ENCODE peak calls at places on chromosome 11, in four cellular contexts. One of them, this sample, is unnamed.

GRCh38 chr11:62601114-62601363 is 626 bp downstream of the MTA2 start:
- DNase-seq in foreskin fibroblast: no peak
- DNase-seq in osteocyte: no peak
- DNase-seq in GM23338: no peak
- DNase-seq in this sample: no peak

GRCh38 chr11:102940714-102941588 is 14.6 kb downstream of the MMP13 start:
- DNase-seq in foreskin fibroblast: peak; percentile 50
- DNase-seq in osteocyte: no peak
- DNase-seq in GM23338: peak; percentile 93
- DNase-seq in this sample: peak; percentile 46

GRCh38 chr11:65562788-65563187 is 4.6 kb upstream of the LTBP3 start:
- DNase-seq in GM23338: no peak
- DNase-seq in foreskin fibroblast: no peak
- DNase-seq in osteocyte: no peak
- DNase-seq in this sample: no peak

GRCh38 chr11:9250139-9250582 is 15.0 kb downstream of the DENND5A start:
- DNase-seq in osteocyte: no peak
- DNase-seq in foreskin fibroblast: no peak
- DNase-seq in GM23338: no peak
- DNase-seq in this sample: no peak

GRCh38 chr11:110471315-110471714 is 41.6 kb downstream of the FDX1 start:
- DNase-seq in foreskin fibroblast: peak; percentile 34
- DNase-seq in GM23338: no peak
- DNase-seq in osteocyte: no peak
- DNase-seq in this sample: no peak

GRCh38 chr11:63937713-63938480 is 905 bp upstream of the NAA40 start:
- DNase-seq in osteocyte: no peak
- DNase-seq in GM23338: peak; percentile 59
- DNase-seq in foreskin fibroblast: no peak
- DNase-seq in this sample: peak; percentile 36

GRCh38 chr11:87879118-87879517 is 296.1 kb downstream of the RAB38 start:
- DNase-seq in GM23338: no peak
- DNase-seq in osteocyte: no peak
- DNase-seq in foreskin fibroblast: peak; percentile 48
- DNase-seq in this sample: no peak

GRCh38 chr11:67099841-67100324 is 19.2 kb upstream of the KDM2A start:
- DNase-seq in GM23338: no peak
- DNase-seq in osteocyte: no peak
- DNase-seq in foreskin fibroblast: no peak
- DNase-seq in this sample: no peak

GRCh38 chr11:93536346-93536871 is 6.8 kb downstream of the SMCO4 start:
- DNase-seq in foreskin fibroblast: no peak
- DNase-seq in osteocyte: no peak
- DNase-seq in GM23338: no peak
- DNase-seq in this sample: no peak

GRCh38 chr11:134664447-134664846 is 252.4 kb upstream of the B3GAT1 start:
- DNase-seq in foreskin fibroblast: no peak
- DNase-seq in GM23338: no peak
- DNase-seq in osteocyte: no peak
- DNase-seq in this sample: no peak

GRCh38 chr11:116421529-116422185 is 351.1 kb downstream of the BUD13 start:
- DNase-seq in foreskin fibroblast: no peak
- DNase-seq in osteocyte: no peak
- DNase-seq in GM23338: no peak
- DNase-seq in this sample: no peak

GRCh38 chr11:76232026-76232665 is 25.8 kb upstream of the WNT11 start:
- DNase-seq in osteocyte: no peak
- DNase-seq in foreskin fibroblast: no peak
- DNase-seq in GM23338: no peak
- DNase-seq in this sample: no peak

GRCh38 chr11:68989936-68990606 is 9.3 kb upstream of the MRGPRD start:
- DNase-seq in foreskin fibroblast: no peak
- DNase-seq in osteocyte: peak; percentile 60
- DNase-seq in GM23338: no peak
- DNase-seq in this sample: no peak

GRCh38 chr11:61961570-61962212 is 5.7 kb downstream of the FTH1 start:
- DNase-seq in osteocyte: no peak
- DNase-seq in foreskin fibroblast: peak; percentile 70
- DNase-seq in GM23338: no peak
- DNase-seq in this sample: no peak

GRCh38 chr11:1825039-1825740 is 9.6 kb upstream of the SYT8 start:
- DNase-seq in GM23338: peak; percentile 92
- DNase-seq in osteocyte: no peak
- DNase-seq in foreskin fibroblast: no peak
- DNase-seq in this sample: peak; percentile 94

GRCh38 chr11:16604784-16605439 is 133.5 kb upstream of the C11orf58 start:
- DNase-seq in foreskin fibroblast: no peak
- DNase-seq in osteocyte: no peak
- DNase-seq in GM23338: peak; percentile 53
- DNase-seq in this sample: peak; percentile 68

GRCh38 chr11:7677801-7678201 is 4.5 kb upstream of the CYB5R2 start:
- DNase-seq in osteocyte: no peak
- DNase-seq in GM23338: no peak
- DNase-seq in foreskin fibroblast: peak; percentile 87
- DNase-seq in this sample: no peak

GRCh38 chr11:73205666-73206343 is 12.3 kb upstream of the P2RY2 start:
- DNase-seq in foreskin fibroblast: no peak
- DNase-seq in osteocyte: no peak
- DNase-seq in GM23338: no peak
- DNase-seq in this sample: no peak

GRCh38 chr11:27783701-27784355 is 83.6 kb upstream of the BDNF start:
- DNase-seq in foreskin fibroblast: no peak
- DNase-seq in GM23338: no peak
- DNase-seq in osteocyte: no peak
- DNase-seq in this sample: no peak

GRCh38 chr11:19467904-19468303 is 227.2 kb upstream of the E2F8 start:
- DNase-seq in foreskin fibroblast: no peak
- DNase-seq in osteocyte: no peak
- DNase-seq in GM23338: no peak
- DNase-seq in this sample: no peak

GRCh38 chr11:130487390-130488186 is 39.1 kb downstream of the ADAMTS15 start:
- DNase-seq in foreskin fibroblast: no peak
- DNase-seq in GM23338: no peak
- DNase-seq in osteocyte: no peak
- DNase-seq in this sample: no peak

GRCh38 chr11:7593476-7593875 is 79.7 kb downstream of the PPFIBP2 start:
- DNase-seq in foreskin fibroblast: no peak
- DNase-seq in osteocyte: no peak
- DNase-seq in GM23338: no peak
- DNase-seq in this sample: no peak

GRCh38 chr11:77590194-77590591 is 440 bp downstream of the AQP11 start:
- DNase-seq in osteocyte: no peak
- DNase-seq in foreskin fibroblast: peak; percentile 34
- DNase-seq in GM23338: peak; percentile 76
- DNase-seq in this sample: no peak

GRCh38 chr11:19382131-19382611 is 141.4 kb upstream of the E2F8 start:
- DNase-seq in GM23338: no peak
- DNase-seq in osteocyte: no peak
- DNase-seq in foreskin fibroblast: no peak
- DNase-seq in this sample: no peak

GRCh38 chr11:124717786-124718634 is 21.7 kb upstream of the NRGN start:
- DNase-seq in osteocyte: no peak
- DNase-seq in foreskin fibroblast: no peak
- DNase-seq in GM23338: peak; percentile 66
- DNase-seq in this sample: peak; percentile 68

GRCh38 chr11:92226331-92227232 is 2.0 kb downstream of the FAT3 start:
- DNase-seq in foreskin fibroblast: no peak
- DNase-seq in osteocyte: peak; percentile 84
- DNase-seq in GM23338: peak; percentile 89
- DNase-seq in this sample: peak; percentile 75

GRCh38 chr11:128497057-128497957 is 90.1 kb downstream of the ETS1 start:
- DNase-seq in foreskin fibroblast: peak; percentile 96
- DNase-seq in osteocyte: peak; percentile 86
- DNase-seq in GM23338: no peak
- DNase-seq in this sample: no peak

GRCh38 chr11:23205156-23205871 is 345.0 kb upstream of the CCDC179 start:
- DNase-seq in foreskin fibroblast: peak; percentile 24
- DNase-seq in osteocyte: no peak
- DNase-seq in GM23338: no peak
- DNase-seq in this sample: no peak

DNA sequence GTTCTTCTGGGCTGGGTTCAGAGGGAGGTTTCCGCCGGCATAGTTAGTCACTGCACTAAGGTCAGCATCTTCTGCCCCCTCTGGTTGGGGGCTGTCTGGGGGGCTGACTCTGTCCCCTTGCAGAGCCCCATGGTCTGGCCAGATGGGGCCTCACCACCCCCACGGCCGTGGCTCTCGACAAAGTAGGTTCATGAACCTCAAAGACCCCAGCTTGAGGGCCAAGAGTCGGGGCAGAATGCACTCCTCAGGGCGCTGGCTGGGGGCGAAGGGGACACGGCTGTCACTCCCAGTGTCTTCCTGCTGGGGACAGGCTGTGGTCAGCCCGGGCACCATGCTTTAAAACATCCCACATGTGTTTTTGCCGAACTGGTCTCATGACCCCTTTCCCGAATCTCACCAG is 20.8 kb downstream of the ANO1 start:
- DNase-seq in foreskin fibroblast: no peak
- DNase-seq in osteocyte: no peak
- DNase-seq in GM23338: no peak
- DNase-seq in this sample: no peak
- TF ChIP-seq CTCF in foreskin fibroblast: no peak
- TF ChIP-seq CTCF in osteocyte: no peak
- TF ChIP-seq CTCF in GM23338: no peak
- TF ChIP-seq CTCF in this sample: no peak

GRCh38 chr11:126991596-126991995 is 9.0 kb downstream of the KIRREL3 start:
- DNase-seq in foreskin fibroblast: peak; percentile 37
- DNase-seq in osteocyte: no peak
- DNase-seq in GM23338: no peak
- DNase-seq in this sample: no peak

GRCh38 chr11:126992065-126992803 is 8.3 kb downstream of the KIRREL3 start:
- DNase-seq in osteocyte: no peak
- DNase-seq in foreskin fibroblast: peak; percentile 87
- DNase-seq in GM23338: no peak
- DNase-seq in this sample: no peak

GRCh38 chr11:126992804-126993111 is 7.8 kb downstream of the KIRREL3 start:
- DNase-seq in GM23338: no peak
- DNase-seq in foreskin fibroblast: peak; percentile 80
- DNase-seq in osteocyte: no peak
- DNase-seq in this sample: no peak

GRCh38 chr11:126989942-126990715 is 10.4 kb downstream of the KIRREL3 start:
- DNase-seq in osteocyte: peak; percentile 92
- DNase-seq in GM23338: peak; percentile 92
- DNase-seq in foreskin fibroblast: peak; percentile 53
- DNase-seq in this sample: peak; percentile 92

GRCh38 chr11:126990716-126991480 is 9.7 kb downstream of the KIRREL3 start:
- DNase-seq in osteocyte: no peak
- DNase-seq in GM23338: no peak
- DNase-seq in foreskin fibroblast: no peak
- DNase-seq in this sample: no peak
- TF ChIP-seq CTCF in osteocyte: peak; percentile 27
- TF ChIP-seq CTCF in GM23338: no peak
- TF ChIP-seq CTCF in foreskin fibroblast: no peak
- TF ChIP-seq CTCF in this sample: peak; percentile 0

DNA sequence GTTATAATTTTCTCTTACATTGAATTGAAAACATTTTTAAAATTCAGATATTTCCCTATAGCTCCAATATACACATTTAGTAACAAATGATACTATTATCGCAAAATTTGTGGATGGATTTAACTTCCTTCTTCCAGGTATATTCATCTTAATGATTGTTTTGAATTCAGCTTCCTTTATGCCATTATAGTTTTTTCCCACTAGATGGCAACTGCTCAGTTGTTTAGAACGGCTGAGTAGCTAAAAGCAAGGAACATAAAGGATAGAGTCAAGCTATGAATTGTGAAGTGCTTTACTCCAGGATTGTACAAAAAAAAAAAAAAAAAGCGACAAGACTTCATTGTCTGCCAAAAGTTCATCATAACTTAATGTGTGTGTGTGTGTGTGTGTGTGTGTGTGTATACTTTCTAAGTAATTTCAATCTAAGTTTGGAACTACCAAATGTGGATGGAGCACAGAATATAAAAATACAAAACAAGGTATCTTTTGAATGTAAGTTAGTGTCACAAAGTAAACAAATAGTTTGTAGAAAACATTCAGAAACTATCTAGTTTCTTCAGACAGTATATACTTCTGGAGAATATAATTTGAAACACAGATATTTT is 846.4 kb downstream of the DLG2 start:
- DNase-seq in osteocyte: no peak
- DNase-seq in GM23338: peak; percentile 63
- DNase-seq in foreskin fibroblast: no peak
- DNase-seq in this sample: no peak
- TF ChIP-seq CTCF in osteocyte: peak; percentile 50
- TF ChIP-seq CTCF in GM23338: peak; percentile 71
- TF ChIP-seq CTCF in foreskin fibroblast: peak; percentile 41
- TF ChIP-seq CTCF in this sample: peak; percentile 38

DNA sequence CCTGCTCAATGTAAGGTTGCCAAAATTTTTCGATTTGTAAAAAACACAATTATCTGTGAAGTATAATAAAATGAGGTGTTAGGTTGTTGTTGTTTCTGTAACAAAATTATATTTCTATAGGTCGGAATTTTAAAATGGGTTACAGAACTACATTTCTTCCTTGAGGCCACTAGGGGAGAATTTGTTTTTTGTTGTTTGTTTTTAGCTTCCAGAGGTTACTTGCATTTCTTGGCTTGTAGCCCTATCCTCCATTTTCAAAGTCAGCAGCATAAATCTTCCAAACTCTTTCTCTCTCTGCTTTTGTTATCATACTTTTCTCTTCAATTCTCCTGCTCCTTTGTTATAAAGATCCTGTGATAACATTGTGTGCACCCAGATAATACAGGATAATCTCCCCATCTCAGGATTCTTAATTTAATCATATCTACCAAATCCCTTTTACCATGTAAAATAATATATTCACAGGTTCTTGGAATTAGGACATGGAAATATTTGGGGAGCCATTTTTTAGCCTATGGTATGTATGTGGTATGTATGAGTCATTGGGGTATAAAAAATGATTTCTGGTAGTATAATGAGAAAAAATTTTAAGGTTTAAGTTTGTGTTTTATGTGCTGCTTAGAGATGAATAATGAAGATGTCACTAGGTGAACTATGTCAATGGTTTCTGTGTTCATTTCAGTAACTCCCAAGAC is 9.4 kb upstream of the PATL1 start:
- DNase-seq in osteocyte: no peak
- DNase-seq in GM23338: no peak
- DNase-seq in foreskin fibroblast: no peak
- DNase-seq in this sample: no peak
- TF ChIP-seq CTCF in osteocyte: no peak
- TF ChIP-seq CTCF in GM23338: no peak
- TF ChIP-seq CTCF in foreskin fibroblast: no peak
- TF ChIP-seq CTCF in this sample: no peak

GRCh38 chr11:120471131-120471530 is 40.4 kb upstream of the GRIK4 start:
- DNase-seq in osteocyte: no peak
- DNase-seq in foreskin fibroblast: peak; percentile 58
- DNase-seq in GM23338: no peak
- DNase-seq in this sample: no peak

GRCh38 chr11:120462825-120463224 is 48.7 kb upstream of the GRIK4 start:
- DNase-seq in GM23338: no peak
- DNase-seq in osteocyte: no peak
- DNase-seq in foreskin fibroblast: no peak
- DNase-seq in this sample: no peak

GRCh38 chr11:120467627-120468026 is 43.9 kb upstream of the GRIK4 start:
- DNase-seq in GM23338: no peak
- DNase-seq in foreskin fibroblast: no peak
- DNase-seq in osteocyte: no peak
- DNase-seq in this sample: no peak

GRCh38 chr11:120465921-120466534 is 45.5 kb upstream of the GRIK4 start:
- DNase-seq in foreskin fibroblast: no peak
- DNase-seq in osteocyte: no peak
- DNase-seq in GM23338: no peak
- DNase-seq in this sample: no peak
- TF ChIP-seq CTCF in foreskin fibroblast: no peak
- TF ChIP-seq CTCF in osteocyte: no peak
- TF ChIP-seq CTCF in GM23338: no peak
- TF ChIP-seq CTCF in this sample: no peak